ENCODE peak calls at places on chromosomes 4 and X, in six cellular contexts. E is left lung, K is A549, R is cardiac muscle cell, L is cardiac fibroblast, Y is mammary epithelial cell. T is an unnamed sample.

GRCh38 chr4:106201373-106201772 is 114.6 kb downstream of the TBCK start:
- DNase-seq in E (no peak), K (peak), R (peak), L (peak), Y (peak), T (peak)

GRCh38 chrX:53093177-53093655 is 726 bp upstream of the KANTR start:
- DNase-seq in E (peak), K (peak), R (peak), L (peak), Y (peak), T (peak)

GRCh38 chrX:17038681-17039161 is 92.3 kb downstream of the REPS2 start:
- DNase-seq in E (no peak), K (no peak), R (peak), L (peak), Y (peak), T (peak)

GRCh38 chr4:71247706-71248105 is 91.1 kb upstream of the SLC4A4 start:
- DNase-seq in E (no peak), K (no peak), R (no peak), L (no peak), Y (no peak), T (no peak)

GRCh38 chrX:11190745-11191510 is 79.8 kb downstream of the HCCS start:
- DNase-seq in E (no peak), K (no peak), R (no peak), L (no peak), Y (peak), T (no peak)

GRCh38 chr4:52861171-52861873 is 795 bp upstream of the RASL11B start:
- DNase-seq in E (no peak), K (no peak), R (peak), L (no peak), Y (no peak), T (no peak)

GRCh38 chrX:18491601-18492000 is 66.2 kb downstream of the CDKL5 start:
- DNase-seq in E (no peak), K (no peak), R (no peak), L (no peak), Y (no peak), T (no peak)

GRCh38 chr4:123452585-123452984 is 56.0 kb downstream of the SPRY1 start:
- DNase-seq in E (peak), K (peak), R (peak), L (peak), Y (peak), T (peak)

GRCh38 chr4:99201687-99202086 is 17.4 kb downstream of the ADH6 start:
- DNase-seq in E (no peak), K (no peak), R (peak), L (peak), Y (no peak), T (peak)

GRCh38 chr4:12852338-12853307 is 631.5 kb downstream of the RAB28 start:
- DNase-seq in E (no peak), K (peak), R (peak), L (peak), Y (peak), T (peak)

GRCh38 chrX:17030092-17030491 is 83.6 kb downstream of the REPS2 start:
- DNase-seq in E (no peak), K (no peak), R (no peak), L (no peak), Y (no peak), T (no peak)

GRCh38 chrX:153886915-153887314 is 942 bp upstream of the L1CAM start:
- DNase-seq in E (no peak), K (no peak), R (no peak), L (no peak), Y (no peak), T (no peak)

GRCh38 chr4:52877006-52877405 is 14.9 kb downstream of the RASL11B start:
- DNase-seq in E (no peak), K (no peak), R (no peak), L (no peak), Y (no peak), T (no peak)

GRCh38 chr4:171846232-171846631 is 33.0 kb downstream of the GALNTL6 start:
- DNase-seq in E (no peak), K (peak), R (peak), L (peak), Y (peak), T (peak)

GRCh38 chrX:45758738-45759397 is 558.2 kb upstream of the DIPK2B start:
- DNase-seq in E (no peak), K (no peak), R (no peak), L (peak), Y (peak), T (peak)

GRCh38 chr4:75869100-75869499 is 33.2 kb downstream of the PPEF2 start:
- DNase-seq in E (no peak), K (no peak), R (no peak), L (no peak), Y (no peak), T (no peak)

GRCh38 chr4:126582737-126583136 is 1050.0 kb upstream of the INTU start:
- DNase-seq in E (no peak), K (peak), R (no peak), L (no peak), Y (peak), T (no peak)

GRCh38 chrX:109399831-109400230 is 82.1 kb downstream of the GUCY2F start:
- DNase-seq in E (no peak), K (no peak), R (no peak), L (no peak), Y (no peak), T (no peak)

GRCh38 chr4:60744767-60745166 is 455.4 kb upstream of the ADGRL3 start:
- DNase-seq in E (no peak), K (no peak), R (peak), L (peak), Y (peak), T (no peak)

GRCh38 chrX:151713859-151714258 is 2.0 kb upstream of the FATE1 start:
- DNase-seq in E (no peak), K (peak), R (peak), L (peak), Y (peak), T (no peak)

GRCh38 chr4:124386648-124387047 is 325.9 kb downstream of the ANKRD50 start:
- DNase-seq in E (no peak), K (no peak), R (peak), L (peak), Y (no peak), T (no peak)

GRCh38 chr4:109955146-109955545 is 42.5 kb downstream of the EGF start:
- DNase-seq in E (no peak), K (no peak), R (no peak), L (no peak), Y (no peak), T (no peak)

GRCh38 chrX:107755721-107756120 is 19.9 kb downstream of the TSC22D3 start:
- DNase-seq in E (no peak), K (no peak), R (no peak), L (no peak), Y (no peak), T (no peak)

GRCh38 chr4:143251348-143251747 is 66.6 kb downstream of the USP38 start:
- DNase-seq in E (no peak), K (no peak), R (no peak), L (no peak), Y (peak), T (no peak)

GRCh38 chr4:122744229-122744628 is 11.7 kb downstream of the BBS12 start:
- DNase-seq in E (no peak), K (peak), R (peak), L (peak), Y (no peak), T (peak)

GRCh38 chrX:142663330-142664095 is 362.2 kb upstream of the SPANXN4 start:
- DNase-seq in E (no peak), K (no peak), R (no peak), L (no peak), Y (no peak), T (no peak)

GRCh38 chr4:74451214-74451661 is 6.3 kb downstream of the AREG start:
- DNase-seq in E (no peak), K (peak), R (peak), L (peak), Y (peak), T (peak)

GRCh38 chr4:39375478-39375877 is 9.3 kb upstream of the RFC1 start:
- DNase-seq in E (no peak), K (no peak), R (no peak), L (no peak), Y (no peak), T (no peak)

GRCh38 chrX:134365923-134366322 is 94.0 kb upstream of the HPRT1 start:
- DNase-seq in E (no peak), K (peak), R (no peak), L (no peak), Y (peak), T (no peak)

GRCh38 chrX:18146954-18147353 is 73.7 kb downstream of the BEND2 start:
- DNase-seq in E (no peak), K (peak), R (peak), L (peak), Y (no peak), T (peak)

GRCh38 chr4:612749-613125 is 12.6 kb upstream of the PDE6B start:
- DNase-seq in E (no peak), K (no peak), R (no peak), L (no peak), Y (no peak), T (no peak)

GRCh38 chr4:88779431-88779830 is 81.8 kb upstream of the NAP1L5 start:
- DNase-seq in E (no peak), K (no peak), R (peak), L (peak), Y (no peak), T (peak)

GRCh38 chr4:173514641-173515217 is 15.3 kb downstream of the HAND2 start:
- DNase-seq in E (no peak), K (no peak), R (no peak), L (no peak), Y (no peak), T (no peak)

GRCh38 chr4:27048350-27049100 is 187.9 kb downstream of the STIM2 start:
- DNase-seq in E (no peak), K (peak), R (peak), L (peak), Y (peak), T (peak)

GRCh38 chrX:108167211-108167872 is 75.8 kb downstream of the ATG4A start:
- DNase-seq in E (no peak), K (peak), R (peak), L (peak), Y (peak), T (peak)

GRCh38 chrX:140064993-140065392 is 99.7 kb upstream of the CXorf66 start:
- DNase-seq in E (no peak), K (no peak), R (no peak), L (no peak), Y (no peak), T (no peak)

GRCh38 chr4:94462572-94462971 is 10.8 kb downstream of the PDLIM5 start:
- DNase-seq in E (no peak), K (no peak), R (no peak), L (peak), Y (no peak), T (no peak)

GRCh38 chr4:145285928-145286327 is 105.5 kb upstream of the OTUD4 start:
- DNase-seq in E (no peak), K (no peak), R (peak), L (peak), Y (peak), T (peak)

GRCh38 chr4:51830146-51830545 is 12.8 kb upstream of the DCUN1D4 start:
- DNase-seq in E (no peak), K (no peak), R (no peak), L (no peak), Y (no peak), T (no peak)

GRCh38 chr4:95546866-95547707 is 1.7 kb downstream of the UNC5C start:
- DNase-seq in E (no peak), K (no peak), R (no peak), L (peak), Y (peak), T (no peak)

GRCh38 chr4:95550566-95550965 is 1.8 kb upstream of the UNC5C start:
- DNase-seq in E (no peak), K (no peak), R (no peak), L (no peak), Y (no peak), T (no peak)

GRCh38 chr4:95549246-95550138 is 719 bp upstream of the UNC5C start:
- DNase-seq in E (no peak), K (peak), R (peak), L (peak), Y (peak), T (peak)

GRCh38 chr4:95547708-95548471 is 883 bp downstream of the UNC5C start:
- DNase-seq in E (no peak), K (no peak), R (peak), L (peak), Y (peak), T (peak)

DNA sequence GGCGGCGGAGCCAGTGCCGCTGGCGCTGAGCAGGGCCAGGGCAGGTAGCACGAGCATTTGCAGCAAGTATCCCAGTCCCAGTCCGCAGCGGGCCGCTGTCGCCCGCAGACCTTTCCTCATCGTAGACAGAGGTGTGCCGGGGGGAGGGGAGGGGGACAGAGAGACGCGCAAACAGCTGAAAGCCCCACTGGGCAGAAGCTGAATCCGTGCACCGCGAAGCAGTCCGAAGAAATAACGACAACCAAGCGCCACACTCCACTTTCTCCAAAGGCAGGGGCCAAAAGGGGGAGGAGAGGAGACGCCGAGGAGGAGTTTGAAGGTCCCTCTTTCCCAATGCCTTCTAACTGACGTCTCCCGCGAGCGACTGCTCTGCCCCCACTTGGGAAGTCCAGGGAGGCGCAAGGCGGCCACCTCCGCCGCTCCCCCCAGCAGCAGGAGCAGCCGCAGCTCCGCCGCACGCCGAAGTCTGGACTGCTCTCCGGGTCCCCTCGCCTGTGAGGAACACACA is at the start of gene UNC5C:
- DNase-seq in E (peak), K (peak), R (peak), L (peak), Y (peak), T (peak)
- H3K4me3 ChIP-seq in E (peak), K (peak), R (peak), L (peak), Y (peak), T (peak)

GRCh38 chr4:101346312-101346561 is 1.1 kb downstream of the PPP3CA start:
- DNase-seq in E (no peak), K (no peak), R (no peak), L (no peak), Y (no peak), T (no peak)

GRCh38 chr4:101348367-101348827 is 1.1 kb upstream of the PPP3CA start:
- DNase-seq in E (no peak), K (no peak), R (no peak), L (no peak), Y (peak), T (no peak)

GRCh38 chr4:101346562-101347266 is 612 bp downstream of the PPP3CA start:
- DNase-seq in E (peak), K (peak), R (peak), L (peak), Y (peak), T (peak)

GRCh38 chr4:101347267-101347556 is at the start of gene PPP3CA:
- DNase-seq in E (no peak), K (no peak), R (no peak), L (no peak), Y (no peak), T (no peak)

DNA sequence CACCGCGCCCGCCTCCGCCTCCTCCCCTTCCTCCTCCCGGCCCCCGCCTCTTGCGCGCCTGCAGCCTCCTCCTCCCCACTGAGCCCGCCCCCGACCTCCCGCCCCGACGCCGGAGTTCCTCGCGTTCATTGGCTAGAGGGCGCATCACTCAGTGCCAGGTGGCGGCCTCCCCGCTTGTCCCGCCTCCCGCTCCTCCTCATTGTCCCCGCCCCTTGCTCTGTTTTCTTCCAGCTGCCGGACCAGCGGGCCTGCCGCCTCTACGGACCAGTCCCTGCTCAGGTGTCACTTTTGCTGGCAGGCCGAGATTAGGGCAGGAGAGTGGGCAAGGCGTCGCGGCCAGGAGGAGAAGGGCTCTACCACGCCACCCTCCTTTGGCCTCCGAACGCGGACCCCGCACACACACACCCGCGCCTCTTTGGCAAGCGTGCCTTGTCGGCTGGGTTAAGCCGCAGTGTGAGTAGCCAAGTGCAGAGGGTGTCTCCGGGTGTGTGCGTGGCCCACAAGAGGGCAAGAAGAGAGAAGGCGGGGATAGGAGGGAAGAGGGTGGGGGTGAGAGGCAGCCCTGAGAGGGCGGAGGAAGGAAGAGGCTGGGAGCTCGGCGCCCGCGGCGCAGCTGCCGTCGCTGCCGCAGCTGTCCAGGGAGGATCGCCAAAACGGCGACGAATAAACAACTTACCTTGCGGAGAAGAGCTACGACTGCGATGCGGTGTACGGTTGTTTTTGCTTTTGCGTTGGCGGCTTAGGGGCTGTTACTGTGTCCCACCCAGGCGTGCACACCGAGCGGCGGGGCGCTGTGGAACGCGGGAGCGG is 436 bp upstream of the PPP3CA start:
- DNase-seq in E (peak), K (peak), R (peak), L (peak), Y (peak), T (peak)
- TF ChIP-seq CTCF in E (peak), K (no peak), R (peak), L (peak), Y (peak), T (peak)

GRCh38 chr4:6179362-6179761 is 21.0 kb downstream of the JAKMIP1 start:
- DNase-seq in E (no peak), K (no peak), R (no peak), L (no peak), Y (no peak), T (no peak)

GRCh38 chr4:6182390-6183280 is 17.7 kb downstream of the JAKMIP1 start:
- DNase-seq in E (no peak), K (no peak), R (no peak), L (no peak), Y (no peak), T (no peak)

GRCh38 chr4:6180841-6181631 is 19.3 kb downstream of the JAKMIP1 start:
- DNase-seq in E (no peak), K (no peak), R (no peak), L (no peak), Y (no peak), T (no peak)

GRCh38 chr4:6184169-6184568 is 16.2 kb downstream of the JAKMIP1 start:
- DNase-seq in E (no peak), K (no peak), R (no peak), L (no peak), Y (no peak), T (no peak)

DNA sequence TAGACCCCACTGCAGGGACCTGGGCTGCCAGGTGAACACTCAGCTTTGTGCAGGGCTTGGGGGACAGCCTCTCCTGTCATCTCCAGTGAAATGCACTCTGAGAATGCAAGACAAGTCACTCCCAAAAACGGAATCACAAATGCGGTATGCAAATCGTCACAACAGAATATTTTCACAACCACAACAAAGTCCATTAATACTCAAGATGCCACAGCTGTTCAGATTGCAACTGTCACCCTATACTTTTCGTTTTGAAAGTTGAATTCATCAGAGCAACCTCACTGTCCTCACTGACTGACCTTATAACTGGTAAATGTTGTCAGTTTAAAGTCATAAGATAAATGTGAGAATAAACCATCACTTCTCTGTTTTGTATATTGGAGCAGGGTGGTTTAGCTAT is 16.6 kb downstream of the JAKMIP1 start:
- DNase-seq in E (no peak), K (no peak), R (no peak), L (no peak), Y (no peak), T (no peak)
- H3K4me3 ChIP-seq in E (no peak), K (no peak), R (no peak), L (no peak), Y (no peak), T (no peak)

DNA sequence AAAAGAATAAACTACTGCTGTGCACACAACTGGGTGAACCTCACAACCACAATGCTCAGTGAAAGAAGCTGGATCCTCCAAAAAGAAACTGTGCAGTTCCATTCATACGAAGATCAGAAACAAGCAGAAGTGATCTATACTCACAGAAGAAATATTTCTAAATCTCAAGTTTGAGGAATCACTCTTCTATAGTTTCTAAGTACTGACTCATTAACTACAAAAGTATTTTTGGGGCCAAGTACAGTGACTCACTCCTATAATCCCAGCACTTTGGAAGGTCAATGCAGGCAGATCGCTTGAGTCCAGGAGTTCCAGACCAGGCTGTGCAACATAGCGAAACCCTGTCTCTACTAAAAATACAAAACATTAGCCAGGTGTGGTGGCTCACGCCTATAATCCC is 51.3 kb upstream of the RELL1 start:
- DNase-seq in E (no peak), K (no peak), R (peak), L (peak), Y (peak), T (peak)
- TF ChIP-seq CTCF in E (no peak), K (no peak), R (no peak), L (no peak), Y (no peak), T (no peak)

T was measured in astrocyte of the spinal cord.